ENCODE peak calls at places on chromosomes 3 and 15, in five cellular contexts. J, H, G, U and B are unnamed samples.

GRCh38 chr3:131349454-131349853 is 32.1 kb upstream of the NUDT16 start:
- DNase-seq in G (no peak), H (no peak), J (no peak), U (no peak), B (no peak)

GRCh38 chr3:28901029-28901428 is 379.8 kb upstream of the RBMS3 start:
- DNase-seq in G (no peak), J (no peak), H (no peak), U (no peak), B (no peak)

GRCh38 chr3:31813686-31814085 is 167.4 kb downstream of the OSBPL10 start:
- DNase-seq in U (no peak), H (no peak), G (no peak), J (no peak), B (no peak)

GRCh38 chr3:194245975-194246561 is 105.1 kb downstream of the CPN2 start:
- DNase-seq in J (no peak), U (no peak), H (no peak), G (no peak), B (no peak)

GRCh38 chr3:165389653-165390052 is 193.5 kb upstream of the SLITRK3 start:
- DNase-seq in G (no peak), J (no peak), U (no peak), H (no peak), B (no peak)

GRCh38 chr3:49896345-49896744 is 7.3 kb downstream of the MST1R start:
- DNase-seq in J (no peak), U (no peak), G (no peak), H (no peak), B (no peak)

GRCh38 chr15:58260911-58261267 is 122.7 kb downstream of the AQP9 start:
- DNase-seq in G (no peak), J (no peak), U (no peak), H (no peak), B (no peak)

GRCh38 chr3:126816956-126817777 is 113.1 kb downstream of the CHCHD6 start:
- DNase-seq in H (no peak), J (no peak), G (no peak), U (no peak), B (no peak)

GRCh38 chr15:77544162-77544561 is 88.5 kb downstream of the LINGO1 start:
- DNase-seq in J (no peak), H (no peak), G (peak), U (no peak), B (no peak)

GRCh38 chr3:116030131-116030850 is 407.0 kb downstream of the GAP43 start:
- DNase-seq in U (no peak), G (no peak), H (no peak), J (no peak), B (no peak)

GRCh38 chr3:155846119-155846518 is 8.1 kb downstream of the SLC33A1 start:
- DNase-seq in J (no peak), H (no peak), G (no peak), U (no peak), B (no peak)

GRCh38 chr3:168053115-168053514 is 42.6 kb downstream of the GOLIM4 start:
- DNase-seq in U (no peak), J (no peak), H (no peak), G (no peak), B (no peak)

GRCh38 chr3:28612232-28612631 is 263.6 kb upstream of the AZI2 start:
- DNase-seq in J (no peak), H (no peak), U (no peak), G (no peak), B (no peak)

GRCh38 chr15:44719293-44719999 is 8.1 kb downstream of the B2M start:
- DNase-seq in G (no peak), H (no peak), J (no peak), U (no peak), B (no peak)

GRCh38 chr3:52763466-52763865 is 7.3 kb downstream of the NEK4 start:
- DNase-seq in J (no peak), G (no peak), H (no peak), U (no peak), B (no peak)

GRCh38 chr3:142586803-142587406 is 8.4 kb upstream of the ATR start:
- DNase-seq in G (no peak), J (no peak), H (peak), U (no peak), B (no peak)

GRCh38 chr3:191328963-191329653 is at the start of gene CCDC50:
- DNase-seq in G (peak), H (peak), J (peak), U (peak), B (peak)

GRCh38 chr15:69452702-69453513 is at the start of gene RPLP1:
- DNase-seq in H (peak), U (peak), G (peak), J (peak), B (peak)

DNA sequence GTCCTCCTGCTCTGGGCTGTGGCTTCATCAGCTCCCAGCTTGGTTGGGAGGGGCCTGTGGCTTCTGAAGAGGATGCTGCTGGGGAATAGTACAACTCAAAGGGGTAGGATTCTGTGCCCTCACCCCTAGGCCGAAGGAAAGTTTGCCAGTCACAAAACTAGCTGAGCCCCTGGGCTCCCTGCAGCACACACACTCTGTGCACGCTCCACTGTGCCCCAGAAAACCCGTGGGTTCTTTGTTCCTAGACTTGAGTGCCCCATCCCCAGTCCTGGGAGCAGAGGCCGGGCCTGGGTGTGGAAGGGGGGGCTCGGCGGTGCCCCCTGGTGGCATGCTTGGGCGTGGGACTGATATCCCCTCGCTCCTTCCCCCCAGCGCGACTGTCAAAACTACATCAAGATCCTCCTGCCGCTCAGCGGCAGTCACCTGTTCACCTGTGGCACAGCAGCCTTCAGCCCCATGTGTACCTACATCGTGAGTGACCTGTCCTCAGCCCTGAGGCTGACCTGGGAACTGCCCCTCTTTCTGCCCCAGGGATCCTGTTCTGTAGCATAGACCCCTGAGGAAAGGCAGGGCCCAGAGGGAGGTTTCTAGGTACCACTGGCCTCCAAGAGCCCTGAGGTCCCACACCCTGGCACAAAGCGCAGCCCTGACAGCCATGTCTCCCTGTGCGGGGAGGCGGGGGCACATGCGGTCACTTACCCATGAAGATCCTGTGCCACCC is 14.2 kb downstream of the CIB1 start:
- DNase-seq in G (no peak), H (peak), J (peak), U (peak), B (no peak)
- TF ChIP-seq CTCF in G (peak), H (peak), J (no peak), U (peak), B (peak)

GRCh38 chr15:32956006-32956405 is 238.2 kb downstream of the GREM1 start:
- DNase-seq in G (no peak), J (no peak), U (peak), H (peak), B (no peak)
- TF ChIP-seq CTCF in G (peak), J (no peak), U (peak), H (no peak), B (peak)

GRCh38 chr3:127857270-127857801 is 35.0 kb upstream of the MGLL start:
- DNase-seq in H (no peak), J (no peak), U (no peak), G (no peak), B (no peak)
- TF ChIP-seq CTCF in H (peak), J (no peak), U (no peak), G (peak), B (no peak)

GRCh38 chr3:125032100-125032643 is 23.6 kb downstream of the HEG1 start:
- DNase-seq in U (no peak), H (no peak), G (no peak), J (no peak), B (no peak)
- TF ChIP-seq CTCF in U (no peak), H (no peak), G (no peak), J (no peak), B (no peak)

GRCh38 chr3:39641210-39641718 is 168.1 kb upstream of the MYRIP start:
- DNase-seq in G (no peak), J (no peak), H (no peak), U (no peak), B (no peak)

GRCh38 chr3:39638286-39638685 is 170.8 kb downstream of the MOBP start:
- DNase-seq in U (no peak), H (no peak), G (no peak), J (no peak), B (no peak)

GRCh38 chr3:39639344-39640236 is 169.8 kb upstream of the MYRIP start:
- DNase-seq in U (no peak), H (peak), J (no peak), G (no peak), B (peak)

DNA sequence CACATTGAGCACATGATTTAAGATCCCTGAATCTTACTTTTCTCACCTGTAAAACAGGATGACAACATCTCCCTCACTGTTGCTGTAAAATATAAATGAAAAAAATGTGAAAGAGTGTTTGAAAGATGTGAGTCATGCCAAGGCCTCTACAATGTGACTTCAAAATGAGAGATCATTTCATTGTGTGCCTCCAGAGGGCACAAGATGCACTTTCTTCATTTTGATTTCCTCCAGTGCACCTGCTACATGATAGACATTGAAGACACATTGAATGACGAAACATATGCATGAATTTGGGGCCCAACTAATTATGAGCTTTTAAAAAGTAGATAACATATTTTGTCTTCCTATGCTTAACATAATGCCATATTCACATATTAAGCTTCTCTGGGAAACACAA is 170.3 kb downstream of the MOBP start:
- DNase-seq in G (no peak), H (peak), U (no peak), J (no peak), B (no peak)
- TF ChIP-seq CTCF in G (peak), H (no peak), U (no peak), J (no peak), B (peak)